ENCODE peak calls at places on chromosomes 16 and 17, in seven cellular contexts. One of them, this sample, is unnamed.

GRCh38 chr17:80247561-80247960 is 13.1 kb upstream of the RNF213 start:
- DNase-seq in stimulated activated CD4-positive, alpha-beta T cell treated with anti-CD3 and anti-CD28 coated beads, Interleukin-2, amount 100 ng/mL, for 48 hours: no peak
- DNase-seq in hepatic stellate cell: no peak
- DNase-seq in activated naive CD4-positive, alpha-beta T cell: no peak
- DNase-seq in endothelial cell: no peak
- DNase-seq in lower leg skin: no peak
- DNase-seq in activated T-helper 9 cell treated with anti-CD3 and anti-CD28 coated beads, Interleukin-2, amount 50 U/mL, for 16 hours: no peak
- DNase-seq in this sample: peak

GRCh38 chr16:30142672-30143346 is 19.8 kb upstream of the MAPK3 start:
- DNase-seq in stimulated activated CD4-positive, alpha-beta T cell treated with anti-CD3 and anti-CD28 coated beads, Interleukin-2, amount 100 ng/mL, for 48 hours: no peak
- DNase-seq in hepatic stellate cell: no peak
- DNase-seq in activated naive CD4-positive, alpha-beta T cell: no peak
- DNase-seq in endothelial cell: no peak
- DNase-seq in lower leg skin: no peak
- DNase-seq in activated T-helper 9 cell treated with anti-CD3 and anti-CD28 coated beads, Interleukin-2, amount 50 U/mL, for 16 hours: no peak
- DNase-seq in this sample: no peak

GRCh38 chr16:67707210-67707609 is 11.9 kb downstream of the GFOD2 start:
- DNase-seq in stimulated activated CD4-positive, alpha-beta T cell treated with anti-CD3 and anti-CD28 coated beads, Interleukin-2, amount 100 ng/mL, for 48 hours: no peak
- DNase-seq in hepatic stellate cell: no peak
- DNase-seq in activated naive CD4-positive, alpha-beta T cell: no peak
- DNase-seq in endothelial cell: no peak
- DNase-seq in lower leg skin: no peak
- DNase-seq in activated T-helper 9 cell treated with anti-CD3 and anti-CD28 coated beads, Interleukin-2, amount 50 U/mL, for 16 hours: no peak
- DNase-seq in this sample: no peak

GRCh38 chr17:31794111-31794510 is 64.9 kb downstream of the COPRS start:
- DNase-seq in stimulated activated CD4-positive, alpha-beta T cell treated with anti-CD3 and anti-CD28 coated beads, Interleukin-2, amount 100 ng/mL, for 48 hours: no peak
- DNase-seq in hepatic stellate cell: no peak
- DNase-seq in activated naive CD4-positive, alpha-beta T cell: no peak
- DNase-seq in endothelial cell: no peak
- DNase-seq in lower leg skin: no peak
- DNase-seq in activated T-helper 9 cell treated with anti-CD3 and anti-CD28 coated beads, Interleukin-2, amount 50 U/mL, for 16 hours: no peak
- DNase-seq in this sample: no peak

GRCh38 chr16:67150058-67150832 is 553 bp downstream of the B3GNT9 start:
- DNase-seq in stimulated activated CD4-positive, alpha-beta T cell treated with anti-CD3 and anti-CD28 coated beads, Interleukin-2, amount 100 ng/mL, for 48 hours: no peak
- DNase-seq in hepatic stellate cell: peak
- DNase-seq in activated naive CD4-positive, alpha-beta T cell: no peak
- DNase-seq in endothelial cell: peak
- DNase-seq in lower leg skin: no peak
- DNase-seq in activated T-helper 9 cell treated with anti-CD3 and anti-CD28 coated beads, Interleukin-2, amount 50 U/mL, for 16 hours: peak
- DNase-seq in this sample: no peak

GRCh38 chr17:77125432-77125901 is 15.3 kb upstream of the SEC14L1 start:
- DNase-seq in stimulated activated CD4-positive, alpha-beta T cell treated with anti-CD3 and anti-CD28 coated beads, Interleukin-2, amount 100 ng/mL, for 48 hours: no peak
- DNase-seq in hepatic stellate cell: peak
- DNase-seq in activated naive CD4-positive, alpha-beta T cell: no peak
- DNase-seq in endothelial cell: no peak
- DNase-seq in lower leg skin: no peak
- DNase-seq in activated T-helper 9 cell treated with anti-CD3 and anti-CD28 coated beads, Interleukin-2, amount 50 U/mL, for 16 hours: no peak
- DNase-seq in this sample: no peak

GRCh38 chr16:31333686-31334649 is 21.0 kb upstream of the ITGAX start:
- DNase-seq in stimulated activated CD4-positive, alpha-beta T cell treated with anti-CD3 and anti-CD28 coated beads, Interleukin-2, amount 100 ng/mL, for 48 hours: no peak
- DNase-seq in hepatic stellate cell: no peak
- DNase-seq in activated naive CD4-positive, alpha-beta T cell: no peak
- DNase-seq in endothelial cell: no peak
- DNase-seq in lower leg skin: no peak
- DNase-seq in activated T-helper 9 cell treated with anti-CD3 and anti-CD28 coated beads, Interleukin-2, amount 50 U/mL, for 16 hours: no peak
- DNase-seq in this sample: peak

GRCh38 chr16:57571098-57571497 is 28.7 kb downstream of the ADGRG5 start:
- DNase-seq in stimulated activated CD4-positive, alpha-beta T cell treated with anti-CD3 and anti-CD28 coated beads, Interleukin-2, amount 100 ng/mL, for 48 hours: no peak
- DNase-seq in hepatic stellate cell: no peak
- DNase-seq in activated naive CD4-positive, alpha-beta T cell: no peak
- DNase-seq in endothelial cell: no peak
- DNase-seq in lower leg skin: no peak
- DNase-seq in activated T-helper 9 cell treated with anti-CD3 and anti-CD28 coated beads, Interleukin-2, amount 50 U/mL, for 16 hours: no peak
- DNase-seq in this sample: no peak

GRCh38 chr16:12215302-12216105 is 239.0 kb downstream of the SNX29 start:
- DNase-seq in stimulated activated CD4-positive, alpha-beta T cell treated with anti-CD3 and anti-CD28 coated beads, Interleukin-2, amount 100 ng/mL, for 48 hours: no peak
- DNase-seq in hepatic stellate cell: no peak
- DNase-seq in activated naive CD4-positive, alpha-beta T cell: no peak
- DNase-seq in endothelial cell: peak
- DNase-seq in lower leg skin: no peak
- DNase-seq in activated T-helper 9 cell treated with anti-CD3 and anti-CD28 coated beads, Interleukin-2, amount 50 U/mL, for 16 hours: no peak
- DNase-seq in this sample: no peak

GRCh38 chr17:67648032-67648761 is 69.5 kb upstream of the NOL11 start:
- DNase-seq in stimulated activated CD4-positive, alpha-beta T cell treated with anti-CD3 and anti-CD28 coated beads, Interleukin-2, amount 100 ng/mL, for 48 hours: no peak
- DNase-seq in hepatic stellate cell: no peak
- DNase-seq in activated naive CD4-positive, alpha-beta T cell: no peak
- DNase-seq in endothelial cell: no peak
- DNase-seq in lower leg skin: no peak
- DNase-seq in activated T-helper 9 cell treated with anti-CD3 and anti-CD28 coated beads, Interleukin-2, amount 50 U/mL, for 16 hours: no peak
- DNase-seq in this sample: no peak

GRCh38 chr16:70250748-70251650 is 741 bp downstream of the EXOSC6 start:
- DNase-seq in stimulated activated CD4-positive, alpha-beta T cell treated with anti-CD3 and anti-CD28 coated beads, Interleukin-2, amount 100 ng/mL, for 48 hours: no peak
- DNase-seq in hepatic stellate cell: peak
- DNase-seq in activated naive CD4-positive, alpha-beta T cell: no peak
- DNase-seq in endothelial cell: peak
- DNase-seq in lower leg skin: no peak
- DNase-seq in activated T-helper 9 cell treated with anti-CD3 and anti-CD28 coated beads, Interleukin-2, amount 50 U/mL, for 16 hours: peak
- DNase-seq in this sample: no peak

GRCh38 chr17:29784661-29785060 is 145.4 kb downstream of the SSH2 start:
- DNase-seq in stimulated activated CD4-positive, alpha-beta T cell treated with anti-CD3 and anti-CD28 coated beads, Interleukin-2, amount 100 ng/mL, for 48 hours: no peak
- DNase-seq in hepatic stellate cell: peak
- DNase-seq in activated naive CD4-positive, alpha-beta T cell: no peak
- DNase-seq in endothelial cell: no peak
- DNase-seq in lower leg skin: no peak
- DNase-seq in activated T-helper 9 cell treated with anti-CD3 and anti-CD28 coated beads, Interleukin-2, amount 50 U/mL, for 16 hours: no peak
- DNase-seq in this sample: no peak

GRCh38 chr17:2416010-2416734 is 15.3 kb upstream of the MNT start:
- DNase-seq in stimulated activated CD4-positive, alpha-beta T cell treated with anti-CD3 and anti-CD28 coated beads, Interleukin-2, amount 100 ng/mL, for 48 hours: peak
- DNase-seq in hepatic stellate cell: peak
- DNase-seq in activated naive CD4-positive, alpha-beta T cell: peak
- DNase-seq in endothelial cell: peak
- DNase-seq in lower leg skin: peak
- DNase-seq in activated T-helper 9 cell treated with anti-CD3 and anti-CD28 coated beads, Interleukin-2, amount 50 U/mL, for 16 hours: peak
- DNase-seq in this sample: peak